ENCODE peak calls at places on chromosomes 11 and 22, in five cellular contexts. U, M, R, L and E are unnamed samples.

GRCh38 chr11:111561801-111562325 is 21.3 kb downstream of the LAYN start:
- DNase-seq in U (peak), M (peak), L (no peak), R (no peak), E (peak)

GRCh38 chr11:10382518-10382917 is 72.5 kb upstream of the AMPD3 start:
- DNase-seq in U (peak), M (no peak), R (no peak), L (no peak), E (no peak)

GRCh38 chr22:38741166-38741565 is 14.6 kb downstream of the SUN2 start:
- DNase-seq in M (no peak), L (no peak), R (no peak), U (no peak), E (no peak)

GRCh38 chr22:37254867-37255233 is 10.8 kb upstream of the RAC2 start:
- DNase-seq in M (peak), U (no peak), L (no peak), R (no peak), E (no peak)

GRCh38 chr22:45007946-45008852 is 1.6 kb downstream of the PHF21B start:
- DNase-seq in L (peak), U (no peak), R (peak), M (peak), E (no peak)

GRCh38 chr11:24234822-24235508 is 261.9 kb upstream of the LUZP2 start:
- DNase-seq in L (no peak), R (no peak), M (peak), U (peak), E (no peak)

GRCh38 chr11:118705111-118705741 is 25.8 kb upstream of the TREH start:
- DNase-seq in L (no peak), U (no peak), M (no peak), R (no peak), E (no peak)

GRCh38 chr11:10908215-10908990 is 50.5 kb upstream of the ZBED5 start:
- DNase-seq in U (peak), M (peak), R (no peak), L (no peak), E (peak)

GRCh38 chr11:88103337-88104206 is 71.7 kb downstream of the RAB38 start:
- DNase-seq in U (peak), M (peak), R (peak), L (peak), E (peak)

GRCh38 chr22:26975865-26976264 is 318.5 kb downstream of the MIAT start:
- DNase-seq in M (no peak), L (no peak), U (no peak), R (no peak), E (no peak)

GRCh38 chr22:48586799-48587185 is 1240.9 kb downstream of the BRD1 start:
- DNase-seq in U (no peak), M (no peak), L (no peak), R (no peak), E (no peak)

GRCh38 chr11:33829430-33830141 is 55.3 kb upstream of the FBXO3 start:
- DNase-seq in U (peak), L (peak), M (peak), R (peak), E (peak)

GRCh38 chr11:94017446-94017845 is 3.7 kb upstream of the HEPHL1 start:
- DNase-seq in M (peak), R (no peak), U (no peak), L (no peak), E (no peak)

GRCh38 chr11:57205046-57205671 is 23.4 kb downstream of the LRRC55 start:
- DNase-seq in M (peak), U (peak), L (no peak), R (no peak), E (peak)

GRCh38 chr11:102177974-102178631 is 67.9 kb downstream of the YAP1 start:
- DNase-seq in U (peak), L (peak), M (peak), R (no peak), E (peak)

GRCh38 chr11:19929147-19929546 is 216.5 kb downstream of the NAV2 start:
- DNase-seq in U (no peak), L (no peak), M (peak), R (no peak), E (peak)

GRCh38 chr11:112555491-112556364 is 295.1 kb upstream of the PLET1 start:
- DNase-seq in U (peak), R (peak), L (peak), M (peak), E (peak)

GRCh38 chr11:109770323-109770722 is 322.9 kb upstream of the ZC3H12C start:
- DNase-seq in R (no peak), M (no peak), L (no peak), U (no peak), E (no peak)

GRCh38 chr22:36759481-36760159 is 16.3 kb downstream of the IFT27 start:
- DNase-seq in R (no peak), M (no peak), U (no peak), L (no peak), E (no peak)

GRCh38 chr22:26362471-26362870 is 66.6 kb upstream of the ASPHD2 start:
- DNase-seq in M (peak), R (no peak), U (peak), L (no peak), E (peak)

GRCh38 chr11:64996710-64997380 is at the start of gene BATF2:
- DNase-seq in R (peak), L (peak), M (peak), U (peak), E (peak)

GRCh38 chr11:12266943-12267342 is 110.4 kb upstream of the PARVA start:
- DNase-seq in R (no peak), L (no peak), M (no peak), U (no peak), E (no peak)

GRCh38 chr22:37176464-37177061 is 11.5 kb downstream of the C1QTNF6 start:
- DNase-seq in L (no peak), M (peak), R (no peak), U (peak), E (peak)

GRCh38 chr22:20406686-20407408 is 12.9 kb downstream of the ZNF74 start:
- DNase-seq in L (no peak), U (no peak), R (no peak), M (no peak), E (no peak)

GRCh38 chr11:94150056-94150455 is 21.4 kb downstream of the PANX1 start:
- DNase-seq in U (no peak), M (no peak), R (no peak), L (no peak), E (no peak)

GRCh38 chr11:57321996-57322880 is 2.5 kb downstream of the TNKS1BP1 start:
- DNase-seq in L (peak), M (peak), U (peak), R (peak), E (peak)

GRCh38 chr22:46742576-46743221 is 4.6 kb upstream of the CERK start:
- DNase-seq in U (no peak), M (no peak), L (peak), R (no peak), E (no peak)

GRCh38 chr22:35997438-35997837 is 31.2 kb downstream of the RBFOX2 start:
- DNase-seq in L (no peak), R (no peak), M (peak), U (peak), E (no peak)

GRCh38 chr11:75735181-75735845 is 17.7 kb downstream of the MOGAT2 start:
- DNase-seq in M (no peak), U (no peak), R (no peak), L (no peak), E (no peak)

GRCh38 chr11:93717501-93717900 is 23.8 kb downstream of the TAF1D start:
- DNase-seq in U (no peak), R (no peak), M (peak), L (no peak), E (peak)

GRCh38 chr11:132402056-132402684 is 1031.8 kb downstream of the NTM start:
- DNase-seq in U (no peak), R (peak), L (no peak), M (peak), E (peak)
- TF ChIP-seq CTCF in U (no peak), R (peak), L (no peak), M (peak), E (peak)

GRCh38 chr11:36041988-36042606 is 98.2 kb downstream of the LDLRAD3 start:
- DNase-seq in R (no peak), U (peak), M (no peak), L (no peak), E (peak)
- TF ChIP-seq CTCF in R (peak), U (peak), M (peak), L (peak), E (peak)

GRCh38 chr11:3882671-3883070 is 27.2 kb downstream of the STIM1 start:
- DNase-seq in R (no peak), M (no peak), L (no peak), U (no peak), E (no peak)
- TF ChIP-seq CTCF in R (no peak), M (no peak), L (no peak), U (no peak), E (no peak)

DNA sequence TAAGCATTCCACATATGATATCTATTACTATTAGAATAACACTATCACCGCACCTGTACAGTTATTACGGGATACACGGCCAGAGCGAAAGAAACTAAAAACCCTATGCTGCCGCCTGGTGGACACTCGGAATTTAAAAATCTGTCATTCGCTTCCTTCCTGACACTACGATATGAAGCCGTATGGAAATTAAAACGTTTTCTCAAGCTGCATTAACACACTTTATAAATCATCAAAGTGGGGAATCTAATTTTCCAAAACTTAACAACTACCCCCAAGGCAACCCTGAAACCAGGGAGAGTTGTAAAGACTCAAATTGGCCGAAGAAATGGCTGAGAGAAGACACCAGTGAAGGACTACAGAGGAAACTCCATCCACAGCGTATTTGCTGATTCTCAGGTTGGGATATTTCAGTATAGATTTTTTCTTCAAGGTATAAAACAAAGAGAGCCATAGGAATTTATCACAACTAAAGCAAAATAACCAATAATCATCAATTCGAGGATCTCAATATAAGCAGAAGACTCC is 1.4 kb downstream of the CCDC73 start:
- DNase-seq in M (peak), R (peak), U (peak), L (peak), E (peak)
- TF ChIP-seq CTCF in M (peak), R (peak), U (peak), L (peak), E (peak)

GRCh38 chr11:63672156-63672463 is 934 bp upstream of the ATL3 start:
- DNase-seq in L (no peak), M (no peak), R (no peak), U (no peak), E (no peak)

GRCh38 chr11:63671322-63672155 is at the start of gene ATL3:
- DNase-seq in L (peak), R (peak), M (peak), U (peak), E (peak)

GRCh38 chr11:63670077-63670737 is 969 bp downstream of the ATL3 start:
- DNase-seq in U (peak), M (no peak), R (no peak), L (no peak), E (peak)

GRCh38 chr11:63672934-63673539 is 1.9 kb upstream of the ATL3 start:
- DNase-seq in U (peak), M (no peak), R (no peak), L (no peak), E (peak)

DNA sequence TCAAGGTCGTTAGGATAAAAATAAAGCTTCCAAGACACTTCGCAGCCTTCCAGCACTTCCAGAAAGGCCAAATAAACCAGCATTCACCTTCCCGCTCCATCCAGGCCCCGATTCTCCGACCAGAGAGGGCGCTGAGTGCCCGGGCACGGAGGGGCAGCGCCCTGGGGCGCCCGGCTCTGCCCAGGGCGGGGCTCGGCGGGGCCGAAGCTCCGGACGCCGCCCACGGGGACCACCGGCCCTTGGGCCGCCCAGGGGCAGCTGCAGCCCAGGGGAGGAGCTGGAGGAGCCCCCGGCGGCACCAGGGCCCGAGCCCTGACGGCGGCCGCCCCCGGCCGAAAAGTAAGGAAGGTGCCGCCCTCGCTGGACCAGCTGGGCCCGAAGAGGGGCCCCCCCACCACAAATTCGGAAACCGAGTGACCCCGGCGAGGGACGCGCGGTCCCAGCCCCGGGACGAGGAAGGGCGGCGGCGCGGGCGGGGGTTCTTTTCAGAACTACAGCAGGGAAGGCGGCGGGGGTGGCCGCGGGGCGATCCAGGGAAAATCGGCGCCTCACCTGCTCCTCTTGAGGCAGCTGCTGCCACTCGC is 346 bp downstream of the ATL3 start:
- DNase-seq in L (peak), M (peak), U (no peak), R (peak), E (no peak)
- TF ChIP-seq CTCF in L (peak), M (peak), U (peak), R (no peak), E (peak)

GRCh38 chr11:44574620-44575287 is 9.3 kb downstream of the CD82 start:
- DNase-seq in R (no peak), M (peak), L (no peak), U (peak), E (peak)
- TF ChIP-seq CTCF in R (no peak), M (no peak), L (no peak), U (no peak), E (peak)

DNA sequence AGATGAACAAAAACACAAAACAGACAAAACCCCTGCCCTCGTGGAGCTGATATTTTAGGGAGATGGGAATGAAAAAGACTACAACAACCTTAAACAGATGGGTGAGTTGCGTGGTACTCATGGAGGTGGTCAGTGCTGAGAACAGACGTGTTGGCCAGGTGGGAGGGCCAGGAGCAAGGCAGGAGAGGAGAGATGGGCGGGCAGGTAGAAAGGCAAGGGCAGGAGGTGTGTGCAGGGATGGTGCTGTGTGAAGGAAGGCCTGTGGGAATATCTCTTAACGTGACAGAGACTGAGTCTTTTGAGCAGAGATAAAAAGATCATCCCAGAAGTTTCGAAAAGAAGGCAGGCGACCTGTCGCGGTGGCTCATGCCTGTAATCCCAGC is 7.0 kb downstream of the GAL start:
- DNase-seq in M (no peak), U (no peak), R (no peak), L (no peak), E (no peak)
- TF ChIP-seq CTCF in M (no peak), U (no peak), R (no peak), L (no peak), E (no peak)